ENCODE peak calls at places on chromosomes 7 and 10, in seven cellular contexts. F is GM12878; Z is activated CD8-positive, alpha-beta memory T cell treated with anti-CD3 and anti-CD28 coated beads, Interleukin-2, amount 10 ng/mL, durations not matched to agents 7 days and 5 days; I is right cardiac atrium; E is heart right ventricle; U is upper lobe of right lung; P is left lung. Q is an unnamed sample.

GRCh38 chr7:83655951-83656556 is 7.1 kb upstream of the SEMA3E start:
- ATAC-seq in F (peak), Z (no peak), I (no peak), E (no peak), U (peak), P (peak), Q (peak)

GRCh38 chr10:126223512-126224067 is 164.7 kb downstream of the ADAM12 start:
- ATAC-seq in F (no peak), Z (no peak), I (no peak), E (no peak), U (no peak), P (no peak), Q (no peak)

GRCh38 chr10:55466806-55467504 is 665.9 kb upstream of the PCDH15 start:
- ATAC-seq in F (no peak), Z (no peak), I (peak), E (no peak), U (no peak), P (no peak), Q (peak)

GRCh38 chr10:95415631-95416031 is 124.8 kb upstream of the PDLIM1 start:
- ATAC-seq in F (no peak), Z (no peak), I (peak), E (peak), U (no peak), P (no peak), Q (peak)

GRCh38 chr7:91957823-91958222 is 17.2 kb downstream of the AKAP9 start:
- ATAC-seq in F (no peak), Z (no peak), I (no peak), E (peak), U (no peak), P (no peak), Q (no peak)

GRCh38 chr7:139597028-139597427 is 73.5 kb downstream of the CLEC2L start:
- ATAC-seq in F (no peak), Z (no peak), I (no peak), E (no peak), U (no peak), P (no peak), Q (no peak)

GRCh38 chr10:49057481-49057880 is 57.8 kb downstream of the VSTM4 start:
- ATAC-seq in F (no peak), Z (no peak), I (no peak), E (no peak), U (no peak), P (no peak), Q (no peak)

GRCh38 chr10:110818311-110819257 is 53.1 kb upstream of the PDCD4 start:
- ATAC-seq in F (no peak), Z (no peak), I (no peak), E (no peak), U (peak), P (peak), Q (no peak)

GRCh38 chr10:44045020-44045419 is 339.9 kb downstream of the CXCL12 start:
- ATAC-seq in F (no peak), Z (no peak), I (peak), E (peak), U (no peak), P (no peak), Q (no peak)